ENCODE peak calls at places on chromosomes 4 and X, in four cellular contexts. One of them, this sample, is unnamed.

GRCh38 chr4:98658287-98659105 is at the start of gene TSPAN5:
- DNase-seq in AG10803: peak
- DNase-seq in BE2C: peak
- DNase-seq in ascending aorta: peak
- DNase-seq in this sample: peak

GRCh38 chr4:160423879-160424451 is 1321.1 kb downstream of the RAPGEF2 start:
- DNase-seq in AG10803: no peak
- DNase-seq in BE2C: no peak
- DNase-seq in ascending aorta: no peak
- DNase-seq in this sample: peak

GRCh38 chrX:1323315-1323714 is 13.3 kb upstream of the IL3RA start:
- DNase-seq in AG10803: no peak
- DNase-seq in BE2C: no peak
- DNase-seq in ascending aorta: no peak
- DNase-seq in this sample: peak

GRCh38 chr4:24321637-24322036 is 262.7 kb downstream of the DHX15 start:
- DNase-seq in AG10803: no peak
- DNase-seq in BE2C: no peak
- DNase-seq in ascending aorta: no peak
- DNase-seq in this sample: no peak

GRCh38 chrX:153672531-153673397 is 849 bp downstream of the PNCK start:
- DNase-seq in AG10803: no peak
- DNase-seq in BE2C: no peak
- DNase-seq in ascending aorta: no peak
- DNase-seq in this sample: no peak

GRCh38 chr4:88734403-88734949 is 36.8 kb upstream of the NAP1L5 start:
- DNase-seq in AG10803: no peak
- DNase-seq in BE2C: peak
- DNase-seq in ascending aorta: no peak
- DNase-seq in this sample: peak

GRCh38 chr4:73740353-73740778 is at the start of gene CXCL8:
- DNase-seq in AG10803: peak
- DNase-seq in BE2C: no peak
- DNase-seq in ascending aorta: no peak
- DNase-seq in this sample: no peak

GRCh38 chrX:153342762-153343558 is 9.0 kb downstream of the ZNF275 start:
- DNase-seq in AG10803: peak
- DNase-seq in BE2C: no peak
- DNase-seq in ascending aorta: no peak
- DNase-seq in this sample: peak

GRCh38 chr4:161815841-161816240 is 348.0 kb downstream of the FSTL5 start:
- DNase-seq in AG10803: no peak
- DNase-seq in BE2C: no peak
- DNase-seq in ascending aorta: no peak
- DNase-seq in this sample: no peak

GRCh38 chr4:2576290-2576689 is 39.8 kb downstream of the FAM193A start:
- DNase-seq in AG10803: no peak
- DNase-seq in BE2C: no peak
- DNase-seq in ascending aorta: no peak
- DNase-seq in this sample: no peak

GRCh38 chrX:9677098-9677739 is 88.4 kb downstream of the GPR143 start:
- DNase-seq in AG10803: no peak
- DNase-seq in BE2C: no peak
- DNase-seq in ascending aorta: no peak
- DNase-seq in this sample: peak

GRCh38 chr4:86876894-86877685 is 15.1 kb downstream of the C4orf36 start:
- DNase-seq in AG10803: peak
- DNase-seq in BE2C: no peak
- DNase-seq in ascending aorta: no peak
- DNase-seq in this sample: no peak

GRCh38 chrX:19121898-19122640 is at the start of gene ADGRG2:
- DNase-seq in AG10803: peak
- DNase-seq in BE2C: peak
- DNase-seq in ascending aorta: peak
- DNase-seq in this sample: peak

GRCh38 chr4:69546121-69546520 is 50.4 kb upstream of the UGT2B4 start:
- DNase-seq in AG10803: no peak
- DNase-seq in BE2C: no peak
- DNase-seq in ascending aorta: no peak
- DNase-seq in this sample: no peak

GRCh38 chrX:78383594-78383993 is 56.2 kb upstream of the CYSLTR1 start:
- DNase-seq in AG10803: no peak
- DNase-seq in BE2C: no peak
- DNase-seq in ascending aorta: no peak
- DNase-seq in this sample: no peak

GRCh38 chr4:145939241-145939640 is 618 bp upstream of the ZNF827 start:
- DNase-seq in AG10803: no peak
- DNase-seq in BE2C: no peak
- DNase-seq in ascending aorta: no peak
- DNase-seq in this sample: no peak

GRCh38 chr4:81565137-81565870 is 93.6 kb upstream of the RASGEF1B start:
- DNase-seq in AG10803: no peak
- DNase-seq in BE2C: no peak
- DNase-seq in ascending aorta: peak
- DNase-seq in this sample: no peak

GRCh38 chr4:173696011-173696410 is 166.0 kb upstream of the HAND2 start:
- DNase-seq in AG10803: no peak
- DNase-seq in BE2C: no peak
- DNase-seq in ascending aorta: no peak
- DNase-seq in this sample: no peak

GRCh38 chr4:173752610-173753009 is 222.6 kb upstream of the HAND2 start:
- DNase-seq in AG10803: peak
- DNase-seq in BE2C: peak
- DNase-seq in ascending aorta: no peak
- DNase-seq in this sample: peak

GRCh38 chr4:136124251-136124745 is 1408.0 kb downstream of the PCDH18 start:
- DNase-seq in AG10803: no peak
- DNase-seq in BE2C: no peak
- DNase-seq in ascending aorta: no peak
- DNase-seq in this sample: no peak

GRCh38 chrX:134006484-134007161 is 21.2 kb upstream of the GPC3 start:
- DNase-seq in AG10803: no peak
- DNase-seq in BE2C: no peak
- DNase-seq in ascending aorta: no peak
- DNase-seq in this sample: peak

GRCh38 chr4:173556398-173557131 is 26.5 kb upstream of the HAND2 start:
- DNase-seq in AG10803: no peak
- DNase-seq in BE2C: peak
- DNase-seq in ascending aorta: no peak
- DNase-seq in this sample: no peak

GRCh38 chr4:29653221-29653620 is 1066.9 kb upstream of the PCDH7 start:
- DNase-seq in AG10803: no peak
- DNase-seq in BE2C: no peak
- DNase-seq in ascending aorta: no peak
- DNase-seq in this sample: no peak

GRCh38 chr4:93605163-93605562 is 223.4 kb upstream of the ATOH1 start:
- DNase-seq in AG10803: no peak
- DNase-seq in BE2C: no peak
- DNase-seq in ascending aorta: no peak
- DNase-seq in this sample: no peak

GRCh38 chrX:30992381-30992904 is 79.4 kb downstream of the FTHL17 start:
- DNase-seq in AG10803: no peak
- DNase-seq in BE2C: peak
- DNase-seq in ascending aorta: no peak
- DNase-seq in this sample: no peak

GRCh38 chr4:6271206-6271605 is 1.6 kb downstream of the WFS1 start:
- DNase-seq in AG10803: no peak
- DNase-seq in BE2C: no peak
- DNase-seq in ascending aorta: no peak
- DNase-seq in this sample: no peak

GRCh38 chr4:145230726-145231125 is 50.3 kb upstream of the OTUD4 start:
- DNase-seq in AG10803: peak
- DNase-seq in BE2C: no peak
- DNase-seq in ascending aorta: no peak
- DNase-seq in this sample: no peak

GRCh38 chr4:128135391-128135790 is 74.3 kb downstream of the LARP1B start:
- DNase-seq in AG10803: no peak
- DNase-seq in BE2C: no peak
- DNase-seq in ascending aorta: no peak
- DNase-seq in this sample: no peak

GRCh38 chrX:131262200-131262599 is 26.9 kb downstream of the IGSF1 start:
- DNase-seq in AG10803: no peak
- DNase-seq in BE2C: no peak
- DNase-seq in ascending aorta: no peak
- DNase-seq in this sample: no peak

GRCh38 chrX:131264665-131265064 is 24.4 kb downstream of the IGSF1 start:
- DNase-seq in AG10803: no peak
- DNase-seq in BE2C: no peak
- DNase-seq in ascending aorta: no peak
- DNase-seq in this sample: no peak

GRCh38 chrX:131264053-131264452 is 25.1 kb downstream of the IGSF1 start:
- DNase-seq in AG10803: no peak
- DNase-seq in BE2C: no peak
- DNase-seq in ascending aorta: no peak
- DNase-seq in this sample: no peak

DNA sequence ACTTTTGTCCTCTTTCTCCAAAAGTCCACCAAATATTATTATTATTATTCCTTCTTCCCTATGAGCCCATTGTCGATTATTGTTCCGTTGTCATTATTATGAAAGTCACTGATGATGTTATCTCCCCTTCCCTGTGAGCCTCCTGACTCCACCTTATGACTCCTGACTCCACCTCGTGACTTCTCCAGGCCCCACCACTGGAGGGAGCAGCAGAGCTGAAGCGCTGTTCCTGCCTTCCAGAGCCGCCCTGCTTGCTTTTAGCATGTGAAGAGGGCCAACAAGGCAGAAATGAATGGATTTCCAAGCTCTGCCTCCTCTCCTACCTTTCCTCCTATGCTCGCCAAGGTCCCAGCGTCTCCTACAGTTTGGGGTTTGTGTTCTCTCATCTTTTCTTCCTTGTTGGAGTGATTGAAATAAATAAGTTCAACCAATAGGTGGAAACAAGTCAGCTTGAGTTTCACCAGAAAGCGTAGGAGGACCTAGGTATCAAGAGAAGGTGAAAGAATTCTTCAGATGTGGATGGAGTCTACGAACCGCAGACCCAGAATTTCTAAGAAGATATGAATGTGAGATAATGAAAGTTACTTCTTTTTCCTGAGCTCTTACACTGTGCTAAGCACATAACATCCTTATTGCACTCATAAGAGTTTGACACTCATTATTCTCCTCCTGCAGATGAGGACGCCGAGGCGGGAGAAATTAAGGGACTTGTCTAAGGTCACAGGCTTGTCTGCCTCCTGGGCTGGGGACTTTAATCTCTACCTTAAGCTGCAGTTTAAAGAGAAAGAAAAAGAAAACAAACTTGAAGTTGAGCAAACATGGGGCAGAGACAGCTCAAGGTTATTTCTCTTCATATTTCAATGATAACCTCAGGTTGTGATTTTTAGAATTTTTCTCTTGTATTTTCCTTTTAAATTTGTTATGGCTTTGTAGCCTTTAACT is 26.1 kb downstream of the IGSF1 start:
- DNase-seq in AG10803: no peak
- DNase-seq in BE2C: peak
- DNase-seq in ascending aorta: no peak
- DNase-seq in this sample: peak
- TF ChIP-seq CTCF in AG10803: no peak
- TF ChIP-seq CTCF in BE2C: peak
- TF ChIP-seq CTCF in ascending aorta: no peak
- TF ChIP-seq CTCF in this sample: no peak

DNA sequence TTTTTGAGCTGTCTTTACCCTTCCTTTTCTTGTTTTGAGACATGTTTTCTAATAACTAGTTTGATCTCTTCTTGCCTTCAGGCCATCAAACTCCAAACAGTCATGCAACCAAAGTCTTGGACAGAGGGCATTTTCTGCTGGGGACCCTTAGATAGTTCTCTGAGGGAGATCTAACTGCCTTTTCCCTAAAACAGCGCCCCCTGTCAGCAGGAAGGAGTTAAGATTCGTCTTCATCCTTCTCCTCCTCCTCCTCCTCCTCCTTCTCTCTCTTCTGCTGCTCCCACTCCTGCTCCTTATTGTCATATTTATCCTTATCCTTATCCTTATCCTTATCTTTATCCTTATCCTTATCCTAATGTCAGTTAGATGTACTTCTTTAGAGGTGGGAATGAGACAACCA is 417.2 kb downstream of the TRAM1L1 start:
- DNase-seq in AG10803: no peak
- DNase-seq in BE2C: no peak
- DNase-seq in ascending aorta: no peak
- DNase-seq in this sample: no peak
- TF ChIP-seq CTCF in AG10803: no peak
- TF ChIP-seq CTCF in BE2C: peak
- TF ChIP-seq CTCF in ascending aorta: no peak
- TF ChIP-seq CTCF in this sample: no peak

GRCh38 chr4:108683479-108683878 is 33.1 kb downstream of the OSTC start:
- DNase-seq in AG10803: peak
- DNase-seq in BE2C: no peak
- DNase-seq in ascending aorta: no peak
- DNase-seq in this sample: no peak
- TF ChIP-seq CTCF in AG10803: peak
- TF ChIP-seq CTCF in BE2C: no peak
- TF ChIP-seq CTCF in ascending aorta: no peak
- TF ChIP-seq CTCF in this sample: peak

GRCh38 chr4:4836044-4836443 is 23.4 kb upstream of the MSX1 start:
- DNase-seq in AG10803: no peak
- DNase-seq in BE2C: no peak
- DNase-seq in ascending aorta: peak
- DNase-seq in this sample: no peak
- TF ChIP-seq CTCF in AG10803: no peak
- TF ChIP-seq CTCF in BE2C: no peak
- TF ChIP-seq CTCF in ascending aorta: no peak
- TF ChIP-seq CTCF in this sample: no peak

GRCh38 chr4:152352645-152353116 is 183.2 kb downstream of the FBXW7 start:
- DNase-seq in AG10803: peak
- DNase-seq in BE2C: peak
- DNase-seq in ascending aorta: peak
- DNase-seq in this sample: peak
- TF ChIP-seq CTCF in AG10803: no peak
- TF ChIP-seq CTCF in BE2C: peak
- TF ChIP-seq CTCF in ascending aorta: no peak
- TF ChIP-seq CTCF in this sample: no peak

GRCh38 chr4:113561092-113561491 is 200.4 kb downstream of the CAMK2D start:
- DNase-seq in AG10803: no peak
- DNase-seq in BE2C: no peak
- DNase-seq in ascending aorta: no peak
- DNase-seq in this sample: no peak
- TF ChIP-seq CTCF in AG10803: no peak
- TF ChIP-seq CTCF in BE2C: no peak
- TF ChIP-seq CTCF in ascending aorta: no peak
- TF ChIP-seq CTCF in this sample: no peak

GRCh38 chr4:55446578-55446922 is 50.8 kb downstream of the TMEM165 start:
- DNase-seq in AG10803: no peak
- DNase-seq in BE2C: no peak
- DNase-seq in ascending aorta: no peak
- DNase-seq in this sample: no peak
- TF ChIP-seq CTCF in AG10803: no peak
- TF ChIP-seq CTCF in BE2C: no peak
- TF ChIP-seq CTCF in ascending aorta: no peak
- TF ChIP-seq CTCF in this sample: no peak

GRCh38 chr4:33386761-33387160 is 2666.6 kb downstream of the PCDH7 start:
- DNase-seq in AG10803: no peak
- DNase-seq in BE2C: no peak
- DNase-seq in ascending aorta: no peak
- DNase-seq in this sample: no peak
- TF ChIP-seq CTCF in AG10803: no peak
- TF ChIP-seq CTCF in BE2C: peak
- TF ChIP-seq CTCF in ascending aorta: no peak
- TF ChIP-seq CTCF in this sample: no peak